ENCODE peak calls at places on chromosomes 12 and 14, in four cellular contexts. One of them, this sample, is unnamed.

GRCh38 chr14:20684662-20685456 is 499 bp downstream of the RNASE4 start:
- DNase-seq in iris pigment epithelial cell: peak; percentile 62
- DNase-seq in CD4-positive, CD25-positive, alpha-beta regulatory T cell: no peak
- DNase-seq in ecto neural progenitor cell: no peak
- DNase-seq in this sample: no peak

GRCh38 chr14:22282429-22282828 is 306.6 kb downstream of the DAD1 start:
- DNase-seq in iris pigment epithelial cell: no peak
- DNase-seq in CD4-positive, CD25-positive, alpha-beta regulatory T cell: no peak
- DNase-seq in ecto neural progenitor cell: no peak
- DNase-seq in this sample: no peak

GRCh38 chr12:53182836-53183235 is 2.1 kb upstream of the CSAD start:
- DNase-seq in iris pigment epithelial cell: no peak
- DNase-seq in CD4-positive, CD25-positive, alpha-beta regulatory T cell: no peak
- DNase-seq in ecto neural progenitor cell: no peak
- DNase-seq in this sample: no peak

GRCh38 chr12:58416211-58416610 is 474.8 kb downstream of the ATP23 start:
- DNase-seq in iris pigment epithelial cell: peak; percentile 86
- DNase-seq in ecto neural progenitor cell: no peak
- DNase-seq in CD4-positive, CD25-positive, alpha-beta regulatory T cell: no peak
- DNase-seq in this sample: no peak

GRCh38 chr14:102537981-102538597 is 28.5 kb upstream of the ANKRD9 start:
- DNase-seq in iris pigment epithelial cell: no peak
- DNase-seq in CD4-positive, CD25-positive, alpha-beta regulatory T cell: no peak
- DNase-seq in ecto neural progenitor cell: no peak
- DNase-seq in this sample: peak; percentile 83

GRCh38 chr14:32076278-32077080 is 625 bp upstream of the ARHGAP5 start:
- DNase-seq in ecto neural progenitor cell: peak; percentile 97
- DNase-seq in CD4-positive, CD25-positive, alpha-beta regulatory T cell: peak; percentile 77
- DNase-seq in iris pigment epithelial cell: peak; percentile 98
- DNase-seq in this sample: peak; percentile 99

GRCh38 chr14:83529531-83529930 is 1995.9 kb upstream of the SEL1L start:
- DNase-seq in ecto neural progenitor cell: no peak
- DNase-seq in CD4-positive, CD25-positive, alpha-beta regulatory T cell: no peak
- DNase-seq in iris pigment epithelial cell: peak; percentile 31
- DNase-seq in this sample: no peak

GRCh38 chr14:44168566-44168965 is 338.5 kb downstream of the FSCB start:
- DNase-seq in CD4-positive, CD25-positive, alpha-beta regulatory T cell: no peak
- DNase-seq in ecto neural progenitor cell: no peak
- DNase-seq in iris pigment epithelial cell: no peak
- DNase-seq in this sample: no peak

GRCh38 chr12:44774815-44775411 is 101.2 kb downstream of the NELL2 start:
- DNase-seq in CD4-positive, CD25-positive, alpha-beta regulatory T cell: peak; percentile 6
- DNase-seq in ecto neural progenitor cell: peak; percentile 70
- DNase-seq in iris pigment epithelial cell: peak; percentile 4
- DNase-seq in this sample: no peak

GRCh38 chr14:50647753-50648152 is 20.4 kb downstream of the SAV1 start:
- DNase-seq in ecto neural progenitor cell: no peak
- DNase-seq in iris pigment epithelial cell: peak; percentile 18
- DNase-seq in CD4-positive, CD25-positive, alpha-beta regulatory T cell: no peak
- DNase-seq in this sample: no peak

GRCh38 chr12:109064143-109064542 is 11.8 kb downstream of the USP30 start:
- DNase-seq in ecto neural progenitor cell: no peak
- DNase-seq in iris pigment epithelial cell: no peak
- DNase-seq in CD4-positive, CD25-positive, alpha-beta regulatory T cell: no peak
- DNase-seq in this sample: peak; percentile 66

GRCh38 chr12:47391566-47391965 is 311.8 kb upstream of the AMIGO2 start:
- DNase-seq in CD4-positive, CD25-positive, alpha-beta regulatory T cell: no peak
- DNase-seq in iris pigment epithelial cell: no peak
- DNase-seq in ecto neural progenitor cell: no peak
- DNase-seq in this sample: no peak

GRCh38 chr12:22974865-22975264 is 349.9 kb downstream of the ETNK1 start:
- DNase-seq in ecto neural progenitor cell: no peak
- DNase-seq in iris pigment epithelial cell: peak; percentile 95
- DNase-seq in CD4-positive, CD25-positive, alpha-beta regulatory T cell: no peak
- DNase-seq in this sample: no peak

GRCh38 chr12:2999265-2999841 is 40.2 kb downstream of the TEAD4 start:
- DNase-seq in CD4-positive, CD25-positive, alpha-beta regulatory T cell: no peak
- DNase-seq in iris pigment epithelial cell: no peak
- DNase-seq in ecto neural progenitor cell: peak; percentile 75
- DNase-seq in this sample: no peak

GRCh38 chr12:1367731-1368285 is 226.6 kb downstream of the FBXL14 start:
- DNase-seq in iris pigment epithelial cell: no peak
- DNase-seq in ecto neural progenitor cell: no peak
- DNase-seq in CD4-positive, CD25-positive, alpha-beta regulatory T cell: no peak
- DNase-seq in this sample: no peak

GRCh38 chr12:113485330-113485729 is 13.7 kb upstream of the LHX5 start:
- DNase-seq in ecto neural progenitor cell: peak; percentile 72
- DNase-seq in CD4-positive, CD25-positive, alpha-beta regulatory T cell: no peak
- DNase-seq in iris pigment epithelial cell: no peak
- DNase-seq in this sample: no peak

GRCh38 chr14:56118611-56119181 is 485 bp downstream of the PELI2 start:
- DNase-seq in ecto neural progenitor cell: peak; percentile 63
- DNase-seq in iris pigment epithelial cell: peak; percentile 14
- DNase-seq in CD4-positive, CD25-positive, alpha-beta regulatory T cell: no peak
- DNase-seq in this sample: peak; percentile 85

GRCh38 chr14:95256011-95256775 is 63.5 kb downstream of the CLMN start:
- DNase-seq in CD4-positive, CD25-positive, alpha-beta regulatory T cell: no peak
- DNase-seq in iris pigment epithelial cell: no peak
- DNase-seq in ecto neural progenitor cell: no peak
- DNase-seq in this sample: no peak

GRCh38 chr12:129701536-129702165 is 202.2 kb downstream of the TMEM132D start:
- DNase-seq in iris pigment epithelial cell: peak; percentile 12
- DNase-seq in CD4-positive, CD25-positive, alpha-beta regulatory T cell: no peak
- DNase-seq in ecto neural progenitor cell: no peak
- DNase-seq in this sample: no peak

GRCh38 chr12:117469883-117470483 is 108.6 kb upstream of the NOS1 start:
- DNase-seq in iris pigment epithelial cell: no peak
- DNase-seq in ecto neural progenitor cell: no peak
- DNase-seq in CD4-positive, CD25-positive, alpha-beta regulatory T cell: no peak
- DNase-seq in this sample: no peak

GRCh38 chr14:72790887-72791566 is 102.9 kb downstream of the DPF3 start:
- DNase-seq in iris pigment epithelial cell: no peak
- DNase-seq in CD4-positive, CD25-positive, alpha-beta regulatory T cell: no peak
- DNase-seq in ecto neural progenitor cell: no peak
- DNase-seq in this sample: no peak

GRCh38 chr14:82905762-82906161 is 1372.1 kb upstream of the SEL1L start:
- DNase-seq in CD4-positive, CD25-positive, alpha-beta regulatory T cell: no peak
- DNase-seq in iris pigment epithelial cell: no peak
- DNase-seq in ecto neural progenitor cell: no peak
- DNase-seq in this sample: no peak

GRCh38 chr12:12461281-12461922 is 101.3 kb downstream of the DUSP16 start:
- DNase-seq in iris pigment epithelial cell: no peak
- DNase-seq in CD4-positive, CD25-positive, alpha-beta regulatory T cell: no peak
- DNase-seq in ecto neural progenitor cell: no peak
- DNase-seq in this sample: no peak

GRCh38 chr14:75831971-75832370 is 149.8 kb downstream of the TGFB3 start:
- DNase-seq in iris pigment epithelial cell: peak; percentile 87
- DNase-seq in ecto neural progenitor cell: no peak
- DNase-seq in CD4-positive, CD25-positive, alpha-beta regulatory T cell: no peak
- DNase-seq in this sample: no peak

GRCh38 chr12:89350661-89351488 is 1.4 kb downstream of the DUSP6 start:
- DNase-seq in ecto neural progenitor cell: no peak
- DNase-seq in iris pigment epithelial cell: peak; percentile 49
- DNase-seq in CD4-positive, CD25-positive, alpha-beta regulatory T cell: no peak
- DNase-seq in this sample: no peak

GRCh38 chr12:130711751-130712150 is 4.3 kb downstream of the RIMBP2 start:
- DNase-seq in CD4-positive, CD25-positive, alpha-beta regulatory T cell: no peak
- DNase-seq in ecto neural progenitor cell: no peak
- DNase-seq in iris pigment epithelial cell: no peak
- DNase-seq in this sample: no peak

GRCh38 chr12:122089080-122089479 is 10.5 kb downstream of the MLXIP start:
- DNase-seq in CD4-positive, CD25-positive, alpha-beta regulatory T cell: no peak
- DNase-seq in iris pigment epithelial cell: no peak
- DNase-seq in ecto neural progenitor cell: no peak
- DNase-seq in this sample: no peak

GRCh38 chr12:124906606-124907261 is 7.7 kb downstream of the UBC start:
- DNase-seq in CD4-positive, CD25-positive, alpha-beta regulatory T cell: peak; percentile 83
- DNase-seq in ecto neural progenitor cell: peak; percentile 84
- DNase-seq in iris pigment epithelial cell: peak; percentile 92
- DNase-seq in this sample: peak; percentile 90

This sample was measured in osteocyte.